ENCODE peak calls at places on chromosomes 12 and 14, in six cellular contexts. Q, H, O, R, G and F are unnamed samples.
A peak's percentile ranks its signal among the peaks of the same experiment; 100 is the strongest.

GRCh38 chr12:20492251-20492728 is 124.0 kb downstream of the PDE3A start:
- DNase-seq in Q (peak; percentile 1), H (no peak), O (no peak), R (no peak), G (peak; percentile 28), F (no peak)

GRCh38 chr12:38934078-38934584 is 28.7 kb upstream of the CPNE8 start:
- DNase-seq in Q (no peak), H (no peak), O (no peak), R (no peak), G (no peak), F (no peak)

GRCh38 chr12:56086096-56086495 is 6.1 kb downstream of the ERBB3 start:
- DNase-seq in Q (peak; percentile 58), H (peak; percentile 58), O (no peak), R (no peak), G (peak; percentile 90), F (no peak)

GRCh38 chr14:70201994-70202393 is 13.2 kb upstream of the SLC8A3 start:
- DNase-seq in Q (no peak), H (no peak), O (no peak), R (no peak), G (no peak), F (no peak)

GRCh38 chr12:99852666-99853065 is 132.1 kb downstream of the ANKS1B start:
- DNase-seq in Q (no peak), H (peak; percentile 3), O (no peak), R (no peak), G (no peak), F (no peak)

GRCh38 chr14:54627718-54628345 is 60.9 kb downstream of the SAMD4A start:
- DNase-seq in Q (no peak), H (peak; percentile 61), O (no peak), R (peak; percentile 20), G (no peak), F (peak; percentile 71)

GRCh38 chr12:40107803-40108620 is 2.1 kb upstream of the SLC2A13 start:
- DNase-seq in Q (no peak), H (no peak), O (no peak), R (no peak), G (no peak), F (no peak)

GRCh38 chr12:132009336-132009859 is 59.7 kb downstream of the EP400 start:
- DNase-seq in Q (no peak), H (no peak), O (no peak), R (no peak), G (no peak), F (no peak)

GRCh38 chr14:33432407-33433023 is 493.8 kb downstream of the NPAS3 start:
- DNase-seq in Q (peak; percentile 23), H (peak; percentile 30), O (no peak), R (no peak), G (peak; percentile 71), F (no peak)

GRCh38 chr12:131441638-131442336 is 269.1 kb upstream of the SFSWAP start:
- DNase-seq in Q (no peak), H (no peak), O (no peak), R (no peak), G (no peak), F (no peak)

GRCh38 chr12:131729254-131729955 is 18.5 kb downstream of the SFSWAP start:
- DNase-seq in Q (no peak), H (no peak), O (no peak), R (no peak), G (no peak), F (no peak)

GRCh38 chr12:86290615-86291014 is 34.4 kb upstream of the MGAT4C start:
- DNase-seq in Q (no peak), H (no peak), O (no peak), R (no peak), G (peak; percentile 49), F (no peak)

GRCh38 chr12:51424094-51424661 is 453 bp upstream of the SLC4A8 start:
- DNase-seq in Q (no peak), H (no peak), O (no peak), R (no peak), G (no peak), F (no peak)

GRCh38 chr14:60151715-60152114 is 13.5 kb downstream of the DHRS7 start:
- DNase-seq in Q (peak; percentile 91), H (peak; percentile 50), O (peak; percentile 62), R (peak; percentile 30), G (peak; percentile 100), F (peak; percentile 85)

GRCh38 chr14:73251516-73252215 is 14.4 kb downstream of the PAPLN start:
- DNase-seq in Q (no peak), H (no peak), O (peak; percentile 55), R (no peak), G (no peak), F (peak; percentile 69)

GRCh38 chr12:2823483-2823882 is 11.0 kb downstream of the ITFG2 start:
- DNase-seq in Q (no peak), H (no peak), O (no peak), R (no peak), G (no peak), F (no peak)

GRCh38 chr12:124736115-124737039 is 127.3 kb downstream of the SCARB1 start:
- DNase-seq in Q (no peak), H (no peak), O (no peak), R (no peak), G (no peak), F (no peak)

GRCh38 chr12:83796527-83796926 is 1109.8 kb downstream of the TMTC2 start:
- DNase-seq in Q (peak; percentile 48), H (no peak), O (no peak), R (no peak), G (no peak), F (no peak)

GRCh38 chr12:102144221-102144620 is 24.2 kb downstream of the PARPBP start:
- DNase-seq in Q (no peak), H (no peak), O (no peak), R (no peak), G (no peak), F (no peak)

GRCh38 chr14:101077511-101078074 is 174.1 kb upstream of the RTL1 start:
- DNase-seq in Q (no peak), H (peak; percentile 75), O (no peak), R (no peak), G (no peak), F (no peak)

GRCh38 chr12:120241561-120242274 is 23.8 kb downstream of the PXN start:
- DNase-seq in Q (peak; percentile 73), H (no peak), O (no peak), R (no peak), G (no peak), F (no peak)

GRCh38 chr12:92971869-92972524 is 42.9 kb upstream of the EEA1 start:
- DNase-seq in Q (peak; percentile 73), H (no peak), O (no peak), R (no peak), G (peak; percentile 45), F (no peak)

GRCh38 chr12:43836455-43836989 is 641 bp downstream of the TMEM117 start:
- DNase-seq in Q (peak; percentile 37), H (peak; percentile 40), O (no peak), R (no peak), G (peak; percentile 32), F (no peak)

GRCh38 chr14:73725116-73726024 is 11.2 kb upstream of the PNMA1 start:
- DNase-seq in Q (no peak), H (peak; percentile 25), O (no peak), R (no peak), G (no peak), F (no peak)

GRCh38 chr12:122687091-122687490 is 16.1 kb downstream of the HCAR2 start:
- DNase-seq in Q (no peak), H (peak; percentile 74), O (no peak), R (no peak), G (peak; percentile 34), F (no peak)

GRCh38 chr14:69877492-69877891 is 1.7 kb upstream of the SMOC1 start:
- DNase-seq in Q (no peak), H (peak; percentile 41), O (no peak), R (peak; percentile 2), G (no peak), F (no peak)

GRCh38 chr12:50927766-50928224 is 24.5 kb upstream of the HIGD1C start:
- DNase-seq in Q (no peak), H (no peak), O (no peak), R (no peak), G (no peak), F (no peak)

GRCh38 chr14:104264495-104265265 is 126.3 kb downstream of the KIF26A start:
- DNase-seq in Q (no peak), H (no peak), O (peak; percentile 54), R (no peak), G (no peak), F (peak; percentile 70)

DNA sequence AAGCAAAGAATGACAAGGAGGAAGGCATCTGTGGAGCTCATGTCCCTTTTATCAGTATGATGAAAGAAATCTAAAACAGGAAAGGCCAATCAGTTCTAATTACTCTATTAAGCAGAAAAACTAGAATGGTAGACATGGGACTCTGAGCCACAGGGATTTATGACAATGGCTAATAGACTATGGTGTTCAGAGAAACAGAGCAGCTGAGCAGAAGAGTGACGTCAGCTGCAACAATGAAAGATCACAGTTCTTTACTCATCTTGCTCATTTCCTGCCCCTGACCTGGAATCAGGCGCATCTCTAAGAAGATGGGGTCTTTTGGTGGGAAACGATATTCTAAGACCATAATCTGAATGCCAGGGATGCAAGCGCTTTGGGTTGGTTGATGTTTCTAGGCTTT is 138.7 kb upstream of the DHRS4 start:
- DNase-seq in Q (no peak), H (no peak), O (no peak), R (no peak), G (no peak), F (no peak)
- H3K27ac ChIP-seq in Q (no peak overlapping the region), H (no peak overlapping the region), O (no peak overlapping the region), R (no peak overlapping the region), G (no peak overlapping the region), F (no peak overlapping the region)

DNA sequence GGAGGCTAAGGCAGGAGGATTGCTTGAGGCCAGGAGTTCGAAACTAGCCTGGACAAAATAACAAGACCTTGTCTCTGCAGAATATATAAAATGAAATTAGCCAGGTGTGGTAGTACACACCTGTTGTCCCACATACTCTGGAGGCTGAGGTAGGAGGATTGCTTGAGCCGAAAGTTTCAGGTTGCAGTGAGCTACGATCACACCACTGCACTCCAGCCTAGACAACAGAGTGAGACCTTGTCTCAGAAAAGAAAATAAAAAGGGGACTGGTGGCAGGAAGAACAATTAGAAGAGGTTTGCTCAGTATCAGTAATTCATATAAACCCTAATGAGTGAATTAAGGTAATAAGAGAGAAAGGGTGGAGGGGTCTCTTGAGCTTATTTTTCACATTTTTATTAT is 8.0 kb downstream of the PSMA6 start:
- DNase-seq in Q (no peak), H (no peak), O (no peak), R (no peak), G (no peak), F (no peak)
- H3K27ac ChIP-seq in Q (no peak overlapping the region), H (no peak overlapping the region), O (no peak overlapping the region), R (no peak overlapping the region), G (no peak overlapping the region), F (no peak overlapping the region)

GRCh38 chr12:119090276-119090675 is 88.5 kb upstream of the HSPB8 start:
- DNase-seq in Q (no peak), H (no peak), O (no peak), R (no peak), G (no peak), F (no peak)

GRCh38 chr12:119089668-119090013 is 89.1 kb upstream of the HSPB8 start:
- DNase-seq in Q (no peak), H (no peak), O (no peak), R (no peak), G (no peak), F (no peak)

GRCh38 chr12:119090865-119091264 is 87.9 kb upstream of the HSPB8 start:
- DNase-seq in Q (no peak), H (peak; percentile 19), O (no peak), R (no peak), G (no peak), F (no peak)

GRCh38 chr12:119088917-119089667 is 89.6 kb upstream of the HSPB8 start:
- DNase-seq in Q (no peak), H (no peak), O (no peak), R (no peak), G (no peak), F (no peak)
- H3K27ac ChIP-seq in Q (no peak overlapping the region), H (no peak overlapping the region), O (no peak overlapping the region), R (no peak overlapping the region), G (no peak overlapping the region), F (no peak overlapping the region)

GRCh38 chr12:47714823-47715386 is 9.1 kb upstream of the RPAP3 start:
- DNase-seq in Q (no peak), H (no peak), O (no peak), R (no peak), G (no peak), F (no peak)
- H3K27ac ChIP-seq in Q (no peak overlapping the region), H (no peak overlapping the region), O (peak overlapping the region; percentile 50), R (no peak overlapping the region), G (no peak overlapping the region), F (no peak overlapping the region)